ENCODE peak calls at places on chromosomes 7 and 10, in ten cellular contexts. One of them, this sample, is unnamed.

GRCh38 chr7:141208539-141208938 is 134.7 kb downstream of the TMEM178B start:
- DNase-seq in kidney epithelial cell: no peak
- DNase-seq in heart left ventricle: no peak
- DNase-seq in astrocyte of the spinal cord: no peak
- DNase-seq in A549: no peak
- DNase-seq in breast epithelium: no peak
- DNase-seq in CD8-positive, alpha-beta memory T cell: no peak
- DNase-seq in upper lobe of right lung: no peak
- DNase-seq in left ventricle myocardium inferior: no peak
- DNase-seq in mucosa of descending colon: no peak
- DNase-seq in this sample: no peak

GRCh38 chr7:2621061-2621828 is 10.5 kb upstream of the TTYH3 start:
- DNase-seq in A549: no peak
- DNase-seq in astrocyte of the spinal cord: peak
- DNase-seq in mucosa of descending colon: peak
- DNase-seq in heart left ventricle: peak
- DNase-seq in kidney epithelial cell: no peak
- DNase-seq in CD8-positive, alpha-beta memory T cell: no peak
- DNase-seq in upper lobe of right lung: peak
- DNase-seq in left ventricle myocardium inferior: peak
- DNase-seq in breast epithelium: no peak
- DNase-seq in this sample: peak

GRCh38 chr10:26386800-26387199 is 51.3 kb upstream of the APBB1IP start:
- DNase-seq in CD8-positive, alpha-beta memory T cell: no peak
- DNase-seq in left ventricle myocardium inferior: no peak
- DNase-seq in heart left ventricle: no peak
- DNase-seq in astrocyte of the spinal cord: no peak
- DNase-seq in breast epithelium: no peak
- DNase-seq in upper lobe of right lung: no peak
- DNase-seq in A549: no peak
- DNase-seq in mucosa of descending colon: no peak
- DNase-seq in kidney epithelial cell: no peak
- DNase-seq in this sample: no peak

GRCh38 chr7:25103766-25104165 is 21.3 kb downstream of the CYCS start:
- DNase-seq in CD8-positive, alpha-beta memory T cell: no peak
- DNase-seq in left ventricle myocardium inferior: no peak
- DNase-seq in A549: no peak
- DNase-seq in mucosa of descending colon: no peak
- DNase-seq in breast epithelium: no peak
- DNase-seq in kidney epithelial cell: no peak
- DNase-seq in astrocyte of the spinal cord: no peak
- DNase-seq in heart left ventricle: no peak
- DNase-seq in upper lobe of right lung: no peak
- DNase-seq in this sample: no peak

GRCh38 chr10:18104223-18104872 is 35.9 kb upstream of the CACNB2 start:
- DNase-seq in mucosa of descending colon: peak
- DNase-seq in astrocyte of the spinal cord: peak
- DNase-seq in heart left ventricle: peak
- DNase-seq in upper lobe of right lung: peak
- DNase-seq in CD8-positive, alpha-beta memory T cell: no peak
- DNase-seq in breast epithelium: no peak
- DNase-seq in A549: peak
- DNase-seq in left ventricle myocardium inferior: peak
- DNase-seq in kidney epithelial cell: no peak
- DNase-seq in this sample: peak

GRCh38 chr7:139108256-139109187 is 998 bp downstream of the ZC3HAV1 start:
- DNase-seq in kidney epithelial cell: no peak
- DNase-seq in CD8-positive, alpha-beta memory T cell: no peak
- DNase-seq in upper lobe of right lung: peak
- DNase-seq in A549: peak
- DNase-seq in left ventricle myocardium inferior: peak
- DNase-seq in breast epithelium: no peak
- DNase-seq in heart left ventricle: peak
- DNase-seq in mucosa of descending colon: peak
- DNase-seq in astrocyte of the spinal cord: peak
- DNase-seq in this sample: peak

GRCh38 chr7:27765856-27766255 is 25.9 kb downstream of the TAX1BP1 start:
- DNase-seq in A549: no peak
- DNase-seq in mucosa of descending colon: no peak
- DNase-seq in kidney epithelial cell: no peak
- DNase-seq in astrocyte of the spinal cord: no peak
- DNase-seq in left ventricle myocardium inferior: no peak
- DNase-seq in breast epithelium: no peak
- DNase-seq in upper lobe of right lung: no peak
- DNase-seq in CD8-positive, alpha-beta memory T cell: no peak
- DNase-seq in heart left ventricle: no peak
- DNase-seq in this sample: no peak

GRCh38 chr7:92609921-92610518 is 19.8 kb upstream of the FAM133B start:
- DNase-seq in kidney epithelial cell: no peak
- DNase-seq in heart left ventricle: no peak
- DNase-seq in upper lobe of right lung: no peak
- DNase-seq in astrocyte of the spinal cord: peak
- DNase-seq in CD8-positive, alpha-beta memory T cell: no peak
- DNase-seq in breast epithelium: no peak
- DNase-seq in mucosa of descending colon: no peak
- DNase-seq in A549: no peak
- DNase-seq in left ventricle myocardium inferior: no peak
- DNase-seq in this sample: peak

GRCh38 chr7:128323489-128324362 is 20.0 kb downstream of the RBM28 start:
- DNase-seq in kidney epithelial cell: no peak
- DNase-seq in mucosa of descending colon: no peak
- DNase-seq in CD8-positive, alpha-beta memory T cell: no peak
- DNase-seq in heart left ventricle: peak
- DNase-seq in astrocyte of the spinal cord: no peak
- DNase-seq in A549: no peak
- DNase-seq in upper lobe of right lung: no peak
- DNase-seq in breast epithelium: no peak
- DNase-seq in left ventricle myocardium inferior: no peak
- DNase-seq in this sample: no peak

GRCh38 chr7:95472521-95473160 is 13.1 kb upstream of the ASB4 start:
- DNase-seq in A549: no peak
- DNase-seq in heart left ventricle: no peak
- DNase-seq in mucosa of descending colon: no peak
- DNase-seq in kidney epithelial cell: no peak
- DNase-seq in astrocyte of the spinal cord: peak
- DNase-seq in left ventricle myocardium inferior: no peak
- DNase-seq in upper lobe of right lung: no peak
- DNase-seq in breast epithelium: no peak
- DNase-seq in CD8-positive, alpha-beta memory T cell: no peak
- DNase-seq in this sample: peak

GRCh38 chr10:43299579-43299978 is 32.7 kb upstream of the RASGEF1A start:
- DNase-seq in upper lobe of right lung: no peak
- DNase-seq in breast epithelium: no peak
- DNase-seq in CD8-positive, alpha-beta memory T cell: no peak
- DNase-seq in left ventricle myocardium inferior: no peak
- DNase-seq in A549: no peak
- DNase-seq in kidney epithelial cell: no peak
- DNase-seq in astrocyte of the spinal cord: no peak
- DNase-seq in mucosa of descending colon: no peak
- DNase-seq in heart left ventricle: no peak
- DNase-seq in this sample: no peak

GRCh38 chr10:130021373-130021950 is 57.4 kb upstream of the EBF3 start:
- DNase-seq in left ventricle myocardium inferior: no peak
- DNase-seq in CD8-positive, alpha-beta memory T cell: no peak
- DNase-seq in mucosa of descending colon: no peak
- DNase-seq in A549: no peak
- DNase-seq in breast epithelium: no peak
- DNase-seq in upper lobe of right lung: peak
- DNase-seq in heart left ventricle: peak
- DNase-seq in astrocyte of the spinal cord: peak
- DNase-seq in kidney epithelial cell: no peak
- DNase-seq in this sample: peak

GRCh38 chr7:94087664-94088352 is 83.7 kb upstream of the BET1 start:
- DNase-seq in CD8-positive, alpha-beta memory T cell: no peak
- DNase-seq in astrocyte of the spinal cord: peak
- DNase-seq in A549: peak
- DNase-seq in upper lobe of right lung: no peak
- DNase-seq in heart left ventricle: no peak
- DNase-seq in left ventricle myocardium inferior: no peak
- DNase-seq in mucosa of descending colon: no peak
- DNase-seq in kidney epithelial cell: peak
- DNase-seq in breast epithelium: no peak
- DNase-seq in this sample: peak

GRCh38 chr10:95459446-95459845 is 101.7 kb downstream of the SORBS1 start:
- DNase-seq in astrocyte of the spinal cord: no peak
- DNase-seq in CD8-positive, alpha-beta memory T cell: no peak
- DNase-seq in heart left ventricle: no peak
- DNase-seq in breast epithelium: no peak
- DNase-seq in left ventricle myocardium inferior: no peak
- DNase-seq in kidney epithelial cell: no peak
- DNase-seq in A549: no peak
- DNase-seq in mucosa of descending colon: no peak
- DNase-seq in upper lobe of right lung: no peak
- DNase-seq in this sample: no peak

GRCh38 chr7:71982847-71983246 is 429.3 kb downstream of the CALN1 start:
- DNase-seq in left ventricle myocardium inferior: no peak
- DNase-seq in kidney epithelial cell: no peak
- DNase-seq in upper lobe of right lung: no peak
- DNase-seq in heart left ventricle: no peak
- DNase-seq in astrocyte of the spinal cord: no peak
- DNase-seq in A549: no peak
- DNase-seq in CD8-positive, alpha-beta memory T cell: no peak
- DNase-seq in mucosa of descending colon: no peak
- DNase-seq in breast epithelium: no peak
- DNase-seq in this sample: no peak

GRCh38 chr10:102342958-102343357 is 52.5 kb upstream of the NFKB2 start:
- DNase-seq in kidney epithelial cell: no peak
- DNase-seq in CD8-positive, alpha-beta memory T cell: no peak
- DNase-seq in breast epithelium: no peak
- DNase-seq in mucosa of descending colon: no peak
- DNase-seq in upper lobe of right lung: no peak
- DNase-seq in left ventricle myocardium inferior: no peak
- DNase-seq in astrocyte of the spinal cord: peak
- DNase-seq in heart left ventricle: no peak
- DNase-seq in A549: no peak
- DNase-seq in this sample: peak
- H3K4me3 ChIP-seq in kidney epithelial cell: no peak
- H3K4me3 ChIP-seq in CD8-positive, alpha-beta memory T cell: no peak
- H3K4me3 ChIP-seq in breast epithelium: no peak
- H3K4me3 ChIP-seq in mucosa of descending colon: no peak
- H3K4me3 ChIP-seq in upper lobe of right lung: no peak
- H3K4me3 ChIP-seq in left ventricle myocardium inferior: no peak
- H3K4me3 ChIP-seq in astrocyte of the spinal cord: no peak
- H3K4me3 ChIP-seq in heart left ventricle: no peak
- H3K4me3 ChIP-seq in A549: no peak
- H3K4me3 ChIP-seq in this sample: no peak

DNA sequence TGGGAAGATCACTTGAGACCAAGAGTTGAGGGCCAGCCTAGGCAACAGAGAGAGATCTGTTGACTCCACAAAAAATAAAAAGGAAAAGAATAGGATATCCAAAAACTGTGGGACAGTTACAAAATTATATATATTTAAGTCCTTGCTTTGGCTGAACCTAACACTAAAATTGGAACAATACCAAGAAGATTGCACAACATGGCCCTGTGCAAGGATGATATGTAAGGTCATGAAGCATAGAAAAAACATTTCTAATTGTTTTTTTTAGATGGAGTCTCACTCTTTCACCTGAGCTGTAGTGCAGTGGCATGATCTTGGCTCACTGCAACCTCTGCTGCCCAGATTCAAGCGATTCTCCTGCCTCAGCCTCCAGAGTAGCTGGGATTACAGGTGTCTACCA is 139.0 kb downstream of the TPST1 start:
- DNase-seq in astrocyte of the spinal cord: no peak
- DNase-seq in breast epithelium: no peak
- DNase-seq in mucosa of descending colon: no peak
- DNase-seq in heart left ventricle: no peak
- DNase-seq in kidney epithelial cell: no peak
- DNase-seq in upper lobe of right lung: no peak
- DNase-seq in A549: no peak
- DNase-seq in CD8-positive, alpha-beta memory T cell: no peak
- DNase-seq in left ventricle myocardium inferior: no peak
- DNase-seq in this sample: peak
- H3K4me3 ChIP-seq in astrocyte of the spinal cord: no peak
- H3K4me3 ChIP-seq in breast epithelium: no peak
- H3K4me3 ChIP-seq in mucosa of descending colon: no peak
- H3K4me3 ChIP-seq in heart left ventricle: no peak
- H3K4me3 ChIP-seq in kidney epithelial cell: no peak
- H3K4me3 ChIP-seq in upper lobe of right lung: no peak
- H3K4me3 ChIP-seq in A549: no peak
- H3K4me3 ChIP-seq in CD8-positive, alpha-beta memory T cell: no peak
- H3K4me3 ChIP-seq in left ventricle myocardium inferior: no peak
- H3K4me3 ChIP-seq in this sample: no peak

GRCh38 chr7:148368562-148368961 is 222.0 kb upstream of the C7orf33 start:
- DNase-seq in astrocyte of the spinal cord: no peak
- DNase-seq in CD8-positive, alpha-beta memory T cell: no peak
- DNase-seq in breast epithelium: no peak
- DNase-seq in kidney epithelial cell: no peak
- DNase-seq in heart left ventricle: no peak
- DNase-seq in mucosa of descending colon: no peak
- DNase-seq in left ventricle myocardium inferior: no peak
- DNase-seq in upper lobe of right lung: no peak
- DNase-seq in A549: no peak
- DNase-seq in this sample: no peak
- H3K4me3 ChIP-seq in astrocyte of the spinal cord: no peak
- H3K4me3 ChIP-seq in CD8-positive, alpha-beta memory T cell: no peak
- H3K4me3 ChIP-seq in breast epithelium: no peak
- H3K4me3 ChIP-seq in kidney epithelial cell: no peak
- H3K4me3 ChIP-seq in heart left ventricle: no peak
- H3K4me3 ChIP-seq in mucosa of descending colon: no peak
- H3K4me3 ChIP-seq in left ventricle myocardium inferior: no peak
- H3K4me3 ChIP-seq in upper lobe of right lung: no peak
- H3K4me3 ChIP-seq in A549: no peak
- H3K4me3 ChIP-seq in this sample: no peak

DNA sequence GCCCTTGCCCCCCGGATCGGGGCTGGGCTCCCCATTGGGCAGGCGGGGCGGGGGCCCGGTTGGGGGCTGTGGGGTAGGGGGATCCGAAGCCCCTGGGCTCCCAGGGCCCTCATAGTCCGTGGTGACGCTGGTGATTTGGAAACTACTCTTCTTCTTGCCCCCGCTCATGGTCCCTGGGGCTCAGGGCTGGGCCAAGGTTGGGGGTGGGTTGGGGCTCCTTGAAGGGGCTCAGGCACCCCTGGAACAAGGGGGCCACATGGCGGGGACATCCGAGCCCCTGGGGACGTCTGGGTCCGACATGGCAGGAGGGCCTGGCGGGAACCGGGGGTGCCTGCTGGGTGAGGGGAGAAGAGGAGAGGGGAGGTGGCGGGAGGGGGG is 1.2 kb downstream of the TSC22D4 start:
- DNase-seq in upper lobe of right lung: no peak
- DNase-seq in astrocyte of the spinal cord: peak
- DNase-seq in left ventricle myocardium inferior: no peak
- DNase-seq in A549: no peak
- DNase-seq in mucosa of descending colon: peak
- DNase-seq in heart left ventricle: no peak
- DNase-seq in kidney epithelial cell: no peak
- DNase-seq in breast epithelium: no peak
- DNase-seq in CD8-positive, alpha-beta memory T cell: no peak
- DNase-seq in this sample: no peak
- H3K4me3 ChIP-seq in upper lobe of right lung: peak
- H3K4me3 ChIP-seq in astrocyte of the spinal cord: peak
- H3K4me3 ChIP-seq in left ventricle myocardium inferior: peak
- H3K4me3 ChIP-seq in A549: peak
- H3K4me3 ChIP-seq in mucosa of descending colon: peak
- H3K4me3 ChIP-seq in heart left ventricle: peak
- H3K4me3 ChIP-seq in kidney epithelial cell: peak
- H3K4me3 ChIP-seq in breast epithelium: peak
- H3K4me3 ChIP-seq in CD8-positive, alpha-beta memory T cell: peak
- H3K4me3 ChIP-seq in this sample: peak

GRCh38 chr10:11516419-11516721 is 95.1 kb downstream of the USP6NL start:
- DNase-seq in breast epithelium: no peak
- DNase-seq in left ventricle myocardium inferior: no peak
- DNase-seq in heart left ventricle: no peak
- DNase-seq in A549: no peak
- DNase-seq in CD8-positive, alpha-beta memory T cell: no peak
- DNase-seq in astrocyte of the spinal cord: no peak
- DNase-seq in upper lobe of right lung: no peak
- DNase-seq in mucosa of descending colon: no peak
- DNase-seq in kidney epithelial cell: no peak
- DNase-seq in this sample: no peak
- H3K4me3 ChIP-seq in breast epithelium: no peak
- H3K4me3 ChIP-seq in left ventricle myocardium inferior: no peak
- H3K4me3 ChIP-seq in heart left ventricle: no peak
- H3K4me3 ChIP-seq in A549: no peak
- H3K4me3 ChIP-seq in CD8-positive, alpha-beta memory T cell: no peak
- H3K4me3 ChIP-seq in astrocyte of the spinal cord: no peak
- H3K4me3 ChIP-seq in upper lobe of right lung: no peak
- H3K4me3 ChIP-seq in mucosa of descending colon: no peak
- H3K4me3 ChIP-seq in kidney epithelial cell: no peak
- H3K4me3 ChIP-seq in this sample: no peak

This sample was measured in choroid plexus epithelial cell.